ENCODE peak calls at places on chromosomes 5 and 9, in six cellular contexts. One of them, this sample, is unnamed.

GRCh38 chr9:97759611-97760288 is 62.6 kb upstream of the XPA start:
- DNase-seq in fibroblast of mammary gland: no peak
- DNase-seq in PC-3: no peak
- DNase-seq in left ventricle myocardium inferior: no peak
- DNase-seq in endothelial cell: no peak
- DNase-seq in cardiac muscle cell: no peak
- DNase-seq in this sample: no peak

GRCh38 chr5:159965031-159965837 is 43.7 kb upstream of the TTC1 start:
- DNase-seq in fibroblast of mammary gland: peak; percentile 52
- DNase-seq in PC-3: peak; percentile 69
- DNase-seq in left ventricle myocardium inferior: peak; percentile 50
- DNase-seq in endothelial cell: peak; percentile 71
- DNase-seq in cardiac muscle cell: peak; percentile 72
- DNase-seq in this sample: peak; percentile 90

GRCh38 chr5:87361031-87361443 is 51.7 kb downstream of the CCNH start:
- DNase-seq in fibroblast of mammary gland: peak; percentile 54
- DNase-seq in PC-3: no peak
- DNase-seq in left ventricle myocardium inferior: no peak
- DNase-seq in endothelial cell: no peak
- DNase-seq in cardiac muscle cell: peak; percentile 77
- DNase-seq in this sample: no peak

GRCh38 chr5:168072665-168073064 is 218.8 kb upstream of the WWC1 start:
- DNase-seq in fibroblast of mammary gland: no peak
- DNase-seq in PC-3: no peak
- DNase-seq in left ventricle myocardium inferior: no peak
- DNase-seq in endothelial cell: no peak
- DNase-seq in cardiac muscle cell: no peak
- DNase-seq in this sample: no peak

GRCh38 chr9:138098116-138098907 is 220.7 kb downstream of the CACNA1B start:
- DNase-seq in fibroblast of mammary gland: no peak
- DNase-seq in PC-3: no peak
- DNase-seq in left ventricle myocardium inferior: no peak
- DNase-seq in endothelial cell: no peak
- DNase-seq in cardiac muscle cell: no peak
- DNase-seq in this sample: peak; percentile 29

GRCh38 chr9:14400658-14400995 is 86.7 kb upstream of the NFIB start:
- DNase-seq in fibroblast of mammary gland: peak; percentile 95
- DNase-seq in PC-3: peak; percentile 78
- DNase-seq in left ventricle myocardium inferior: peak; percentile 23
- DNase-seq in endothelial cell: peak; percentile 62
- DNase-seq in cardiac muscle cell: peak; percentile 96
- DNase-seq in this sample: peak; percentile 86

GRCh38 chr5:61637566-61637965 is 305.5 kb downstream of the ZSWIM6 start:
- DNase-seq in fibroblast of mammary gland: no peak
- DNase-seq in PC-3: peak; percentile 31
- DNase-seq in left ventricle myocardium inferior: no peak
- DNase-seq in endothelial cell: no peak
- DNase-seq in cardiac muscle cell: no peak
- DNase-seq in this sample: no peak

GRCh38 chr5:116848974-116849586 is 274.5 kb upstream of the SEMA6A start:
- DNase-seq in fibroblast of mammary gland: no peak
- DNase-seq in PC-3: no peak
- DNase-seq in left ventricle myocardium inferior: no peak
- DNase-seq in endothelial cell: no peak
- DNase-seq in cardiac muscle cell: peak; percentile 32
- DNase-seq in this sample: peak; percentile 39

GRCh38 chr9:8778356-8778755 is 978.8 kb upstream of the DMAC1 start:
- DNase-seq in fibroblast of mammary gland: no peak
- DNase-seq in PC-3: no peak
- DNase-seq in left ventricle myocardium inferior: no peak
- DNase-seq in endothelial cell: no peak
- DNase-seq in cardiac muscle cell: no peak
- DNase-seq in this sample: peak; percentile 55

GRCh38 chr9:79858509-79858908 is 286.7 kb downstream of the TLE4 start:
- DNase-seq in fibroblast of mammary gland: peak; percentile 4
- DNase-seq in PC-3: peak; percentile 49
- DNase-seq in left ventricle myocardium inferior: no peak
- DNase-seq in endothelial cell: no peak
- DNase-seq in cardiac muscle cell: peak; percentile 4
- DNase-seq in this sample: no peak

GRCh38 chr5:79694652-79695051 is 5.0 kb downstream of the CMYA5 start:
- DNase-seq in fibroblast of mammary gland: no peak
- DNase-seq in PC-3: no peak
- DNase-seq in left ventricle myocardium inferior: no peak
- DNase-seq in endothelial cell: no peak
- DNase-seq in cardiac muscle cell: peak; percentile 55
- DNase-seq in this sample: no peak

GRCh38 chr5:137753227-137753985 is 757 bp downstream of the HNRNPA0 start:
- DNase-seq in fibroblast of mammary gland: no peak
- DNase-seq in PC-3: no peak
- DNase-seq in left ventricle myocardium inferior: peak; percentile 58
- DNase-seq in endothelial cell: peak; percentile 34
- DNase-seq in cardiac muscle cell: no peak
- DNase-seq in this sample: peak; percentile 74

GRCh38 chr5:138439537-138440225 is 824 bp downstream of the REEP2 start:
- DNase-seq in fibroblast of mammary gland: no peak
- DNase-seq in PC-3: no peak
- DNase-seq in left ventricle myocardium inferior: no peak
- DNase-seq in endothelial cell: no peak
- DNase-seq in cardiac muscle cell: no peak
- DNase-seq in this sample: no peak

GRCh38 chr9:129665814-129666511 is 516 bp downstream of the PRRX2 start:
- DNase-seq in fibroblast of mammary gland: no peak
- DNase-seq in PC-3: no peak
- DNase-seq in left ventricle myocardium inferior: no peak
- DNase-seq in endothelial cell: no peak
- DNase-seq in cardiac muscle cell: no peak
- DNase-seq in this sample: peak; percentile 65

GRCh38 chr5:173721259-173722232 is 105.1 kb upstream of the BOD1 start:
- DNase-seq in fibroblast of mammary gland: no peak
- DNase-seq in PC-3: no peak
- DNase-seq in left ventricle myocardium inferior: no peak
- DNase-seq in endothelial cell: no peak
- DNase-seq in cardiac muscle cell: no peak
- DNase-seq in this sample: no peak

GRCh38 chr5:56480305-56481146 is 247.4 kb upstream of the ANKRD55 start:
- DNase-seq in fibroblast of mammary gland: peak; percentile 42
- DNase-seq in PC-3: peak; percentile 2
- DNase-seq in left ventricle myocardium inferior: peak; percentile 71
- DNase-seq in endothelial cell: peak; percentile 76
- DNase-seq in cardiac muscle cell: peak; percentile 79
- DNase-seq in this sample: peak; percentile 83

GRCh38 chr5:14588145-14588544 is 6.6 kb downstream of the OTULINL start:
- DNase-seq in fibroblast of mammary gland: no peak
- DNase-seq in PC-3: no peak
- DNase-seq in left ventricle myocardium inferior: no peak
- DNase-seq in endothelial cell: no peak
- DNase-seq in cardiac muscle cell: no peak
- DNase-seq in this sample: no peak

GRCh38 chr9:126860757-126861466 is 473 bp downstream of the ZBTB34 start:
- DNase-seq in fibroblast of mammary gland: no peak
- DNase-seq in PC-3: peak; percentile 19
- DNase-seq in left ventricle myocardium inferior: no peak
- DNase-seq in endothelial cell: peak; percentile 48
- DNase-seq in cardiac muscle cell: peak; percentile 15
- DNase-seq in this sample: peak; percentile 79

GRCh38 chr9:109351032-109351431 is 30.2 kb upstream of the EPB41L4B start:
- DNase-seq in fibroblast of mammary gland: no peak
- DNase-seq in PC-3: no peak
- DNase-seq in left ventricle myocardium inferior: no peak
- DNase-seq in endothelial cell: no peak
- DNase-seq in cardiac muscle cell: no peak
- DNase-seq in this sample: no peak

GRCh38 chr5:158116965-158117364 is 258.0 kb upstream of the CLINT1 start:
- DNase-seq in fibroblast of mammary gland: peak; percentile 69
- DNase-seq in PC-3: no peak
- DNase-seq in left ventricle myocardium inferior: no peak
- DNase-seq in endothelial cell: no peak
- DNase-seq in cardiac muscle cell: no peak
- DNase-seq in this sample: no peak

GRCh38 chr5:125485003-125485641 is 738.7 kb upstream of the ZNF608 start:
- DNase-seq in fibroblast of mammary gland: peak; percentile 100
- DNase-seq in PC-3: peak; percentile 87
- DNase-seq in left ventricle myocardium inferior: no peak
- DNase-seq in endothelial cell: no peak
- DNase-seq in cardiac muscle cell: peak; percentile 97
- DNase-seq in this sample: peak; percentile 48

GRCh38 chr5:5575461-5575860 is 153.0 kb downstream of the ICE1 start:
- DNase-seq in fibroblast of mammary gland: no peak
- DNase-seq in PC-3: no peak
- DNase-seq in left ventricle myocardium inferior: no peak
- DNase-seq in endothelial cell: no peak
- DNase-seq in cardiac muscle cell: no peak
- DNase-seq in this sample: no peak

GRCh38 chr5:138573949-138574670 is 1.1 kb downstream of the HSPA9 start:
- DNase-seq in fibroblast of mammary gland: peak; percentile 52
- DNase-seq in PC-3: peak; percentile 16
- DNase-seq in left ventricle myocardium inferior: no peak
- DNase-seq in endothelial cell: no peak
- DNase-seq in cardiac muscle cell: no peak
- DNase-seq in this sample: no peak

GRCh38 chr5:174837919-174838902 is 113.8 kb downstream of the MSX2 start:
- DNase-seq in fibroblast of mammary gland: peak; percentile 98
- DNase-seq in PC-3: peak; percentile 47
- DNase-seq in left ventricle myocardium inferior: no peak
- DNase-seq in endothelial cell: peak; percentile 6
- DNase-seq in cardiac muscle cell: peak; percentile 75
- DNase-seq in this sample: peak; percentile 82

GRCh38 chr9:120717194-120717593 is 2.9 kb upstream of the MEGF9 start:
- DNase-seq in fibroblast of mammary gland: no peak
- DNase-seq in PC-3: no peak
- DNase-seq in left ventricle myocardium inferior: no peak
- DNase-seq in endothelial cell: no peak
- DNase-seq in cardiac muscle cell: no peak
- DNase-seq in this sample: no peak

GRCh38 chr5:23571059-23571458 is 63.6 kb downstream of the PRDM9 start:
- DNase-seq in fibroblast of mammary gland: no peak
- DNase-seq in PC-3: no peak
- DNase-seq in left ventricle myocardium inferior: no peak
- DNase-seq in endothelial cell: no peak
- DNase-seq in cardiac muscle cell: no peak
- DNase-seq in this sample: no peak

GRCh38 chr9:108759835-108760234 is 96.0 kb downstream of the ACTL7B start:
- DNase-seq in fibroblast of mammary gland: no peak
- DNase-seq in PC-3: no peak
- DNase-seq in left ventricle myocardium inferior: no peak
- DNase-seq in endothelial cell: no peak
- DNase-seq in cardiac muscle cell: no peak
- DNase-seq in this sample: no peak

GRCh38 chr5:74394543-74394923 is 246.0 kb downstream of the ENC1 start:
- DNase-seq in fibroblast of mammary gland: no peak
- DNase-seq in PC-3: no peak
- DNase-seq in left ventricle myocardium inferior: no peak
- DNase-seq in endothelial cell: no peak
- DNase-seq in cardiac muscle cell: no peak
- DNase-seq in this sample: peak; percentile 70
- TF ChIP-seq CTCF in fibroblast of mammary gland: no peak
- TF ChIP-seq CTCF in PC-3: peak; percentile 15
- TF ChIP-seq CTCF in left ventricle myocardium inferior: peak; percentile 9
- TF ChIP-seq CTCF in endothelial cell: no peak
- TF ChIP-seq CTCF in cardiac muscle cell: peak; percentile 24
- TF ChIP-seq CTCF in this sample: peak; percentile 58

GRCh38 chr5:169435506-169436230 is 134.7 kb upstream of the SLIT3 start:
- DNase-seq in fibroblast of mammary gland: peak; percentile 45
- DNase-seq in PC-3: no peak
- DNase-seq in left ventricle myocardium inferior: no peak
- DNase-seq in endothelial cell: no peak
- DNase-seq in cardiac muscle cell: no peak
- DNase-seq in this sample: no peak
- TF ChIP-seq CTCF in fibroblast of mammary gland: no peak
- TF ChIP-seq CTCF in PC-3: no peak
- TF ChIP-seq CTCF in left ventricle myocardium inferior: no peak
- TF ChIP-seq CTCF in endothelial cell: no peak
- TF ChIP-seq CTCF in cardiac muscle cell: no peak
- TF ChIP-seq CTCF in this sample: no peak

GRCh38 chr9:76394023-76394895 is at the start of gene RFK:
- DNase-seq in fibroblast of mammary gland: peak; percentile 89
- DNase-seq in PC-3: peak; percentile 81
- DNase-seq in left ventricle myocardium inferior: peak; percentile 84
- DNase-seq in endothelial cell: peak; percentile 97
- DNase-seq in cardiac muscle cell: peak; percentile 97
- DNase-seq in this sample: peak; percentile 98
- TF ChIP-seq CTCF in fibroblast of mammary gland: peak; percentile 20
- TF ChIP-seq CTCF in PC-3: peak; percentile 38
- TF ChIP-seq CTCF in left ventricle myocardium inferior: peak; percentile 54
- TF ChIP-seq CTCF in endothelial cell: peak; percentile 39
- TF ChIP-seq CTCF in cardiac muscle cell: peak; percentile 41
- TF ChIP-seq CTCF in this sample: peak; percentile 67

DNA sequence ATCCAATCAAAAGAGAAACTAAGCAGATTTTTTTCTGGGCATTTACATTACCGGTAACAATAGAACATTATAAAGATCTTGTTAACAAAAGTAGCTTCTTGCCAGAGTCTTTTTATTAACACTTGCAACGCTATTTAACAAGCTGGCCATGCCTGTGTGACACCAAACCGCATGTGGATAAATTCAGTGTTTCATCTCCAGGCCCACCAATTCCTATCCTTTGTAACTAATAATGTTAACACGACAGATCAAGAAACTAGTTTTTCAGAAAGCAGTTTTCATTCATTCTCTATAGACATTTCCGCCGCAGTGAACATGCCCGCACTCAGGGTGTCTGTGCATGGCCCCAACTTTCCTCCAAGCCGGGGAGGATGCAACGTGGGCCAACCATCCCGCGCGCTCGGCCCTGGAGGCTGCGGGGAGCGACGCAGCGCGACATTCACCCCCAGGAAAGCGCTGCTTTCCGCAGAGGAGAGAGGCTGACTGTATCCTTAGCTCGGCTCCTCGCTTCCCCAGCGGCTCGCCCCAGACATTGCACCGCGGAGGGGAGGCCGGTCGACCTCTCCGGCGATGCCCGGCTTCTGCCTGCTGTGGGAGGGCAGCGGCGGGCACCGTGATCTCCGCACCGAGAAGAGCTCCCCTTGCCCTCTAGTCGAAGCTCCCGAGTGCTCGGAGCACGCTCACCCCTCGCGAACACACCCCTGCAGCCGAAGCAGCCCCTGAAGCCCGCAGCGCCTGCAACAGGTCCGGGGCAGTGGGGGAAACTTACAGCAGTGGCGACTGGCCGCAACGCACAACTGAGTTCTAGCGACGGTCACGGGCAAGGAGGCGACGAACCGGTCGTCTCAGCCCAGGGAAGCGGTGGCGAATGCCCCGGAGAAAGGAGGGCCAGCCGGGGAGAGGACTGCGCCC is 734 bp downstream of the ENC1 start:
- DNase-seq in fibroblast of mammary gland: peak; percentile 38
- DNase-seq in PC-3: peak; percentile 26
- DNase-seq in left ventricle myocardium inferior: peak; percentile 46
- DNase-seq in endothelial cell: peak; percentile 55
- DNase-seq in cardiac muscle cell: peak; percentile 61
- DNase-seq in this sample: peak; percentile 80
- TF ChIP-seq CTCF in fibroblast of mammary gland: no peak
- TF ChIP-seq CTCF in PC-3: no peak
- TF ChIP-seq CTCF in left ventricle myocardium inferior: no peak
- TF ChIP-seq CTCF in endothelial cell: no peak
- TF ChIP-seq CTCF in cardiac muscle cell: no peak
- TF ChIP-seq CTCF in this sample: no peak

This sample was measured in endodermal cell.